ENCODE peak calls at places on chromosomes 1 and 21, in five cellular contexts. W is AG09319, I is esophagus squamous epithelium, F is Calu3, L is type B pancreatic cell. V is an unnamed sample.

GRCh38 chr1:160830321-160831153 is 32.1 kb downstream of the CD244 start:
- DNase-seq in W (no peak), I (no peak), F (peak), L (peak), V (peak)

GRCh38 chr1:211551628-211552465 is 27.1 kb downstream of the SLC30A1 start:
- DNase-seq in W (no peak), I (no peak), F (peak), L (no peak), V (no peak)

GRCh38 chr1:78676347-78676982 is 26.8 kb downstream of the IFI44 start:
- DNase-seq in W (peak), I (no peak), F (peak), L (no peak), V (peak)

GRCh38 chr21:19244502-19245187 is 841.1 kb upstream of the TMPRSS15 start:
- DNase-seq in W (no peak), I (no peak), F (no peak), L (no peak), V (no peak)

GRCh38 chr1:220726634-220727033 is 21.5 kb upstream of the MTARC2 start:
- DNase-seq in W (no peak), I (no peak), F (no peak), L (no peak), V (no peak)

GRCh38 chr1:107802654-107803053 is 162.3 kb downstream of the VAV3 start:
- DNase-seq in W (no peak), I (no peak), F (no peak), L (no peak), V (no peak)

GRCh38 chr1:85199667-85200366 is 999 bp downstream of the SYDE2 start:
- DNase-seq in W (no peak), I (no peak), F (no peak), L (no peak), V (no peak)

GRCh38 chr1:244796719-244797406 is 38.6 kb upstream of the COX20 start:
- DNase-seq in W (peak), I (no peak), F (peak), L (no peak), V (peak)

GRCh38 chr1:20978413-20978812 is 191.3 kb upstream of the HP1BP3 start:
- DNase-seq in W (no peak), I (no peak), F (no peak), L (no peak), V (no peak)

GRCh38 chr1:27488523-27489138 is 1.3 kb downstream of the WASF2 start:
- DNase-seq in W (no peak), I (no peak), F (no peak), L (no peak), V (no peak)

GRCh38 chr1:160404094-160404493 is 3.7 kb downstream of the VANGL2 start:
- DNase-seq in W (no peak), I (no peak), F (no peak), L (no peak), V (no peak)

GRCh38 chr1:202578565-202578964 is 131.7 kb downstream of the SYT2 start:
- DNase-seq in W (no peak), I (no peak), F (no peak), L (no peak), V (no peak)

GRCh38 chr1:90574692-90575370 is 142.3 kb downstream of the BARHL2 start:
- DNase-seq in W (no peak), I (no peak), F (no peak), L (no peak), V (no peak)

GRCh38 chr1:222815367-222815765 is 527 bp downstream of the DISP1 start:
- DNase-seq in W (no peak), I (no peak), F (peak), L (no peak), V (no peak)

GRCh38 chr1:4109626-4109940 is 209.5 kb upstream of the C1orf174 start:
- DNase-seq in W (no peak), I (no peak), F (no peak), L (no peak), V (no peak)

GRCh38 chr1:115757286-115757810 is 11.2 kb downstream of the CASQ2 start:
- DNase-seq in W (no peak), I (no peak), F (no peak), L (no peak), V (no peak)

GRCh38 chr1:54046671-54047383 is 6.2 kb downstream of the TMEM59 start:
- DNase-seq in W (no peak), I (no peak), F (no peak), L (no peak), V (no peak)

GRCh38 chr1:64038965-64039926 is 164.2 kb upstream of the UBE2U start:
- DNase-seq in W (peak), I (no peak), F (peak), L (no peak), V (no peak)

GRCh38 chr1:47688161-47688560 is 250.3 kb downstream of the FOXD2 start:
- DNase-seq in W (no peak), I (no peak), F (no peak), L (peak), V (no peak)

GRCh38 chr1:204673909-204674701 is 11.4 kb downstream of the LRRN2 start:
- DNase-seq in W (no peak), I (no peak), F (no peak), L (no peak), V (no peak)

GRCh38 chr1:208631516-208631915 is 387.3 kb upstream of the PLXNA2 start:
- DNase-seq in W (no peak), I (no peak), F (no peak), L (no peak), V (no peak)

GRCh38 chr1:178275083-178275482 is 181.2 kb downstream of the RASAL2 start:
- DNase-seq in W (no peak), I (no peak), F (no peak), L (no peak), V (no peak)

GRCh38 chr21:34598931-34599400 is 15.9 kb downstream of the RCAN1 start:
- DNase-seq in W (no peak), I (no peak), F (peak), L (no peak), V (no peak)

GRCh38 chr1:7387053-7387861 is 383.8 kb upstream of the VAMP3 start:
- DNase-seq in W (no peak), I (no peak), F (no peak), L (peak), V (no peak)

GRCh38 chr1:228993106-228993505 is 257.8 kb downstream of the RHOU start:
- DNase-seq in W (no peak), I (no peak), F (no peak), L (no peak), V (no peak)

GRCh38 chr1:56032276-56032675 is 547.1 kb downstream of the PLPP3 start:
- DNase-seq in W (no peak), I (no peak), F (no peak), L (no peak), V (no peak)

GRCh38 chr1:145696630-145696960 is 10.6 kb downstream of the PDZK1 start:
- DNase-seq in W (no peak), I (no peak), F (no peak), L (no peak), V (no peak)

GRCh38 chr21:42306366-42307035 is 8.7 kb downstream of the TFF3 start:
- DNase-seq in W (no peak), I (no peak), F (no peak), L (no peak), V (no peak)

GRCh38 chr1:12245116-12245515 is 15.3 kb downstream of the VPS13D start:
- DNase-seq in W (no peak), I (no peak), F (no peak), L (no peak), V (no peak)

GRCh38 chr1:55635856-55636255 is 420.7 kb upstream of the USP24 start:
- DNase-seq in W (no peak), I (no peak), F (no peak), L (no peak), V (no peak)

GRCh38 chr1:8545078-8545477 is 227.2 kb downstream of the SLC45A1 start:
- DNase-seq in W (no peak), I (no peak), F (no peak), L (no peak), V (peak)

GRCh38 chr21:46061950-46062349 is 36.0 kb upstream of the COL6A2 start:
- DNase-seq in W (no peak), I (no peak), F (no peak), L (peak), V (no peak)

GRCh38 chr1:36773827-36774541 is 260.3 kb downstream of the GRIK3 start:
- DNase-seq in W (no peak), I (no peak), F (no peak), L (no peak), V (no peak)

GRCh38 chr1:155976913-155977606 is 1.3 kb downstream of the ARHGEF2 start:
- DNase-seq in W (no peak), I (no peak), F (no peak), L (no peak), V (peak)

GRCh38 chr1:155979525-155980343 is 1.4 kb upstream of the ARHGEF2 start:
- DNase-seq in W (no peak), I (no peak), F (no peak), L (no peak), V (peak)

GRCh38 chr1:155978973-155979429 is 654 bp upstream of the ARHGEF2 start:
- DNase-seq in W (no peak), I (no peak), F (no peak), L (no peak), V (peak)

GRCh38 chr1:155977607-155978324 is 581 bp downstream of the ARHGEF2 start:
- DNase-seq in W (no peak), I (no peak), F (peak), L (no peak), V (peak)

GRCh38 chr1:155978325-155978972 is at the start of gene ARHGEF2:
- DNase-seq in W (no peak), I (peak), F (peak), L (peak), V (peak)
- TF ChIP-seq CTCF in W (peak), I (no peak), F (no peak), L (peak), V (no peak)

DNA sequence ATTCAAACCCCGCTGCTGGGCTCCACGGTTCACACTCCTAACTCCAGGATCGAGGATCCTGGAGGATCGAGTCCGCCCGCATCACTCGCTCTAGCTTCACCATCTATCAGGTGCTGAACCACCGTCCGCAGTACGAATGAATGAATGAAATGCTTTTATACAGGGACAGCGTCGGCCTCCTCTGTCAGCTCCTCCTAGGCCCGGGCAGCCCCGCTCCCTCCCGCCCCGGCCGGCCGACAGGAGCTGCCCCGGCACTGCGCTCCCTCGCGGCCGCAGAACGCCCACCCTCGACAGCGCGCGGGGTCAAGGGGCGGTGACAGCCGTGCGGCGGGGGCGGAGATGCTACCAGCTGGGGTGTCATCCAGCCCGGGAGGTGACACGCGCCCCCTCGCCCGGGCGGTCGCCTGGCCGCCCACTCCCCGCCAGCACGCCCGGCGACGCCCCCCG is 520 bp downstream of the ZBTB17 start:
- DNase-seq in W (no peak), I (no peak), F (peak), L (no peak), V (peak)
- TF ChIP-seq CTCF in W (no peak), I (no peak), F (no peak), L (peak), V (peak)

DNA sequence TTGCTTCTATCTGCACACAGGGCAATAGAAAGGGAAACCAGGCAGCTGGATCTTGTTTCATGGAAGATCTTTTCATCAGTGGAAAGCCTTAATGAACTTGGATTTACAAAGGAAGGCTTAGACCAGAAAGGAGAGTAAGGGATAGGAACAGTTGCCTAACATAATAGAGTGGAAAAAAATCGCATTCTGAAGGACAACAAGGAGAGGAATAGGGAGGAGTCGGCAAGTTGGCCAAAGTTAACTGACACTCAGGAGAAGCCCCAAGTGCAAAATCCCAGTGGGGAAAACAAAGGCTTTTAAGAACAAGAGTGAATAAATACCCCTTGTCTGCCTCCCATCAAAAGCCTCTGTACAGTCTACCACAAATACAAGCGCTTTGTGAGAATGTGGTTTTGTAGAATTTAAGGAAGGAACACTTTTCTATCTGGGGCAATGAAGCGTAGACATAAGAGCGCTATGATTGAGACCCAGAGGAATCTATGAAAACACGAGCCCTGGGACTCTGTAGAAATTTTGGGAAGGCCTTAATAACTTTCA is 74.1 kb downstream of the ZNF648 start:
- DNase-seq in W (no peak), I (no peak), F (no peak), L (no peak), V (no peak)
- TF ChIP-seq CTCF in W (no peak), I (no peak), F (no peak), L (no peak), V (no peak)

GRCh38 chr1:215028954-215029353 is 53.6 kb upstream of the KCNK2 start:
- DNase-seq in W (no peak), I (no peak), F (no peak), L (no peak), V (no peak)
- TF ChIP-seq CTCF in W (no peak), I (no peak), F (no peak), L (peak), V (no peak)

DNA sequence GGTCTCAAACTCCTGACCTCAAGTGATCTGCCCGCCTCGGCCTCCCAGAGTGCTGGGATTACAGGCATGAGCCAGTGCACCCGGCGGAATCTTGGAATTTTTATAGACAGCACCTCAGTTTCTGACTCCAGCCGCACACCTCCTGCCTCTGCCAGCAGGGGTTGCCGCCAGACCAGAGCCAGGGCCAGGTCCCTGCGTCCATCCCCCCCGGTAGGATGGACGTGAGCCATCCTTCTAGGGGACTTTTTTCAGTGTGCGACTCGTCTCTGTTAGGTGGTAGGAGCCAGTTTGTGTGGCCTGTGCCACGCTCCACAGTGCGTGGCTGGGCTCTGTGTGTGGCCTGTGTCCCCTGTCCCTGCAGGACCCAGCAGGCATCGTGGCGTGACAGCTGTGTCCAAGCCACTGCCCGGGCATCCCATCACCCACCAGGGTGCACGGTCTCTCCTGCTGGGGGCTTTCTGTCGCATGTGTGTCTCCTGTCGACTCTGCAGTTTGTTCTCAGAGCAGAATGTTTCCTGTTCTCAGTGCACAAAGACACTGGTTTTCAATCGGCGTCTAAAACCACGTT is 15.6 kb downstream of the CSTB start:
- DNase-seq in W (no peak), I (no peak), F (no peak), L (no peak), V (no peak)
- TF ChIP-seq CTCF in W (no peak), I (no peak), F (no peak), L (no peak), V (no peak)

GRCh38 chr1:232136136-232136535 is 493.8 kb downstream of the SIPA1L2 start:
- DNase-seq in W (no peak), I (no peak), F (no peak), L (no peak), V (no peak)

GRCh38 chr1:232134365-232134764 is 495.6 kb downstream of the SIPA1L2 start:
- DNase-seq in W (no peak), I (no peak), F (no peak), L (no peak), V (no peak)

GRCh38 chr1:232131715-232132391 is 498.1 kb downstream of the SIPA1L2 start:
- DNase-seq in W (no peak), I (no peak), F (no peak), L (no peak), V (no peak)

GRCh38 chr1:232130815-232131474 is 499.0 kb downstream of the SIPA1L2 start:
- DNase-seq in W (no peak), I (no peak), F (no peak), L (no peak), V (no peak)

DNA sequence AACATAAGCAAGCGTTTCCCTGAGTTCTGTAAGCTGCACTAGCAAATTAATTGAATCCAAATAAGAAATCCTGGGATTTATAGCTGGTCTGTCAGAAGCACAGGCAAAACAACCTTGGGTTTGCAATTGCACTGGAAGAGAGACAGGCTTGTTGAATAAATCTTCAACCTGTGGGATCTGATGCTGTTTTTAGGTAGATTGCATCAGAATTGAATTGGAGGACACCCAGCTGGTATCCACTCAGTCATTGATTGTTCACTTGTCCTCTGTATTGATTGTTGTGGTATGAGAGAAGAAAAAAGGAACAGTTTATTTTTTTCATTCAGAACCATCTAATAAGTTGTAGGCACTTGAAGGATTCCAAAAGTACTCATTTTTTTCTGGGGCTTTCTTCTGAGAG is 497.4 kb downstream of the SIPA1L2 start:
- DNase-seq in W (no peak), I (no peak), F (no peak), L (no peak), V (no peak)
- TF ChIP-seq CTCF in W (no peak), I (no peak), F (no peak), L (no peak), V (no peak)

GRCh38 chr1:29117381-29117780 is 6.3 kb downstream of the TMEM200B start:
- DNase-seq in W (no peak), I (no peak), F (no peak), L (no peak), V (no peak)
- TF ChIP-seq CTCF in W (peak), I (no peak), F (no peak), L (no peak), V (no peak)

GRCh38 chr1:1957533-1957961 is 38.5 kb upstream of the TMEM52 start:
- DNase-seq in W (no peak), I (no peak), F (no peak), L (no peak), V (no peak)
- TF ChIP-seq CTCF in W (no peak), I (no peak), F (no peak), L (no peak), V (no peak)